ENCODE peak calls at places on chromosome 6, in five cellular contexts. A, K, T, P and Q are unnamed samples.

GRCh38 chr6:36781669-36782068 is 57.6 kb downstream of the CPNE5 start:
- DNase-seq in A (no peak), K (no peak), T (no peak), P (no peak), Q (no peak)

GRCh38 chr6:8027965-8028651 is 36.1 kb downstream of the BLOC1S5 start:
- DNase-seq in A (no peak), K (no peak), T (no peak), P (no peak), Q (no peak)

GRCh38 chr6:134853111-134854055 is 96.5 kb downstream of the ALDH8A1 start:
- DNase-seq in A (no peak), K (no peak), T (no peak), P (no peak), Q (no peak)

GRCh38 chr6:53794073-53794719 is 609 bp upstream of the LRRC1 start:
- DNase-seq in A (peak), K (peak), T (peak), P (peak), Q (no peak)

GRCh38 chr6:28771401-28772267 is 152.2 kb downstream of the TRIM27 start:
- DNase-seq in A (no peak), K (no peak), T (no peak), P (no peak), Q (no peak)

GRCh38 chr6:159451051-159451450 is 242.0 kb downstream of the SOD2 start:
- DNase-seq in A (no peak), K (no peak), T (no peak), P (no peak), Q (no peak)

GRCh38 chr6:159068904-159069578 is 24.2 kb upstream of the TAGAP start:
- DNase-seq in A (no peak), K (no peak), T (no peak), P (peak), Q (no peak)

GRCh38 chr6:40054602-40055001 is 120.3 kb upstream of the MOCS1 start:
- DNase-seq in A (no peak), K (no peak), T (no peak), P (no peak), Q (no peak)

GRCh38 chr6:75283907-75284284 is 696 bp downstream of the TMEM30A start:
- DNase-seq in A (no peak), K (no peak), T (no peak), P (no peak), Q (no peak)

GRCh38 chr6:5333653-5334052 is 72.3 kb downstream of the FARS2 start:
- DNase-seq in A (no peak), K (no peak), T (no peak), P (no peak), Q (no peak)

GRCh38 chr6:111683749-111684267 is 78.1 kb upstream of the TRAF3IP2 start:
- DNase-seq in A (no peak), K (no peak), T (no peak), P (no peak), Q (no peak)

GRCh38 chr6:109237082-109237985 is 142.0 kb downstream of the CEP57L1 start:
- DNase-seq in A (no peak), K (no peak), T (no peak), P (no peak), Q (no peak)

GRCh38 chr6:14612016-14612415 is 494.4 kb downstream of the CD83 start:
- DNase-seq in A (no peak), K (no peak), T (no peak), P (no peak), Q (no peak)

GRCh38 chr6:39377530-39377929 is 55.0 kb upstream of the KCNK16 start:
- DNase-seq in A (peak), K (peak), T (peak), P (peak), Q (no peak)

GRCh38 chr6:36758516-36759176 is 61.0 kb downstream of the RAB44 start:
- DNase-seq in A (no peak), K (no peak), T (no peak), P (no peak), Q (no peak)

GRCh38 chr6:30591008-30591407 is 19.8 kb downstream of the ABCF1 start:
- DNase-seq in A (no peak), K (peak), T (no peak), P (peak), Q (no peak)

GRCh38 chr6:158027590-158028285 is 46.1 kb downstream of the SYNJ2 start:
- DNase-seq in A (no peak), K (no peak), T (no peak), P (no peak), Q (no peak)

GRCh38 chr6:154606457-154606856 is 96.0 kb upstream of the CNKSR3 start:
- DNase-seq in A (no peak), K (no peak), T (no peak), P (no peak), Q (no peak)

GRCh38 chr6:147712841-147713240 is 204.4 kb downstream of the SAMD5 start:
- DNase-seq in A (no peak), K (no peak), T (no peak), P (no peak), Q (no peak)

GRCh38 chr6:134288538-134289203 is 29.2 kb downstream of the SGK1 start:
- DNase-seq in A (no peak), K (no peak), T (no peak), P (no peak), Q (no peak)

GRCh38 chr6:19731286-19731685 is 105.9 kb upstream of the ID4 start:
- DNase-seq in A (no peak), K (no peak), T (no peak), P (no peak), Q (no peak)

GRCh38 chr6:1281746-1282145 is 30.2 kb upstream of the FOXQ1 start:
- DNase-seq in A (no peak), K (no peak), T (no peak), P (no peak), Q (no peak)

GRCh38 chr6:43817192-43817591 is 47.2 kb downstream of the VEGFA start:
- DNase-seq in A (peak), K (no peak), T (peak), P (peak), Q (no peak)

GRCh38 chr6:144896876-144897275 is 611.7 kb downstream of the UTRN start:
- DNase-seq in A (no peak), K (no peak), T (no peak), P (no peak), Q (no peak)

GRCh38 chr6:111591901-111592461 is 13.7 kb downstream of the TRAF3IP2 start:
- DNase-seq in A (no peak), K (no peak), T (no peak), P (no peak), Q (no peak)

GRCh38 chr6:128409003-128409402 is 111.4 kb downstream of the PTPRK start:
- DNase-seq in A (no peak), K (no peak), T (no peak), P (no peak), Q (no peak)

GRCh38 chr6:26258199-26258977 is 106.6 kb upstream of the BTN3A2 start:
- DNase-seq in A (no peak), K (no peak), T (no peak), P (no peak), Q (no peak)

GRCh38 chr6:56953597-56954388 is 1.1 kb upstream of the BEND6 start:
- DNase-seq in A (no peak), K (no peak), T (no peak), P (no peak), Q (no peak)

GRCh38 chr6:29451471-29452193 is 5.2 kb downstream of the OR11A1 start:
- DNase-seq in A (no peak), K (no peak), T (no peak), P (no peak), Q (no peak)

GRCh38 chr6:101400341-101400740 is 6.8 kb downstream of the GRIK2 start:
- DNase-seq in A (no peak), K (no peak), T (no peak), P (no peak), Q (no peak)

GRCh38 chr6:12014027-12014872 is 2.1 kb downstream of the HIVEP1 start:
- DNase-seq in A (no peak), K (no peak), T (no peak), P (no peak), Q (no peak)

GRCh38 chr6:12013368-12013617 is 1.2 kb downstream of the HIVEP1 start:
- DNase-seq in A (no peak), K (no peak), T (no peak), P (no peak), Q (no peak)

GRCh38 chr6:12011276-12012112 is 618 bp upstream of the HIVEP1 start:
- DNase-seq in A (peak), K (peak), T (peak), P (peak), Q (peak)

GRCh38 chr6:12012231-12012565 is at the start of gene HIVEP1:
- DNase-seq in A (peak), K (peak), T (peak), P (peak), Q (no peak)

DNA sequence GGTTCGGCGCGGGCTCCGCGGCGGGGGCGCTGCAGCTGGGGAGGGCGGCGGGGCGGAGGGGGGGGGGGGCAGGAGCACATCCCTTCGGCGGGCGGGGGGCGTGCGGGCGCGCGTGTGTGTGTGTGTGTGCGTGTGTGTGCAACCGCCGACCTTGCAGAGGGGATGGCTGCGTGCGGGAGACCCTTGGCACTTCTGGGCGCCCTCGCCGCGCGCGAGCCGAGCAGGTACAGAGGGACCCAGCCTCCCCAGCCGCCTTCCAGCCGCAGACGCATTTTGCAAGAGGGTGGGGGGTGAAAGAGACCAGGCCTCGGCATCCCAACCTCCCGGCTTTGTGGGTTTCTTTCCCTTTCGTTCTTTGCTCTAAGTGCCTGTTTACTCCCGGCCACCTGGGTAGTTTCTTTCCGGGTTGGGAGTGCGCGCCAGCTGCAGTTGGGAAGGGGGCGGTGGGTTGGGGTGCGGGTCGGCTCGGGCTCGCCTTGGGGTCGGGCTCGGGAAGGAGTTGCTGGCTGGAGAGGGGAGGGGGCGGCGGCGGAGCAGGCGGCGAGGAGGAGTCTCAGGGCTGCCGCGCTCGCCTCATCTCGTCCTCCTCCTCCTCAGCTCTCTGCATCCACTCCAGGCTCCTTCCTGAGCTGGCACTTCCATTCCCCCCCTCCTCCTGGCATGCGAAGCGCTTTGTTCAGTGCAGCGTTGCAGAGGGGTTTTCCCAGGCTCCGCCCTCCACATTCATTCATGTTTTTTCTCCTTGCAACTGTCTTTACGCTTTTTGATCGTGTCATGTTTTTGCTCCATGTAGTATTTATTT is 655 bp downstream of the HIVEP1 start:
- DNase-seq in A (peak), K (peak), T (peak), P (peak), Q (no peak)
- TF ChIP-seq POLR2A in A (peak), K (peak), T (peak), P (peak), Q (no peak)

GRCh38 chr6:79152269-79152737 is 74.2 kb upstream of the PHIP start:
- DNase-seq in A (no peak), K (peak), T (no peak), P (no peak), Q (no peak)
- H3K4me3 ChIP-seq in A (no peak), K (no peak), T (no peak), P (no peak), Q (no peak)

GRCh38 chr6:34888441-34888820 is 589 bp upstream of the TAF11 start:
- DNase-seq in A (no peak), K (no peak), T (no peak), P (no peak), Q (no peak)

GRCh38 chr6:34888874-34889555 is at the start of gene ANKS1A:
- DNase-seq in A (peak), K (peak), T (peak), P (peak), Q (peak)

GRCh38 chr6:34884996-34885395 is 2.8 kb downstream of the TAF11 start:
- DNase-seq in A (no peak), K (no peak), T (no peak), P (no peak), Q (no peak)

GRCh38 chr6:34890526-34890910 is 1.5 kb downstream of the ANKS1A start:
- DNase-seq in A (no peak), K (no peak), T (no peak), P (no peak), Q (no peak)

DNA sequence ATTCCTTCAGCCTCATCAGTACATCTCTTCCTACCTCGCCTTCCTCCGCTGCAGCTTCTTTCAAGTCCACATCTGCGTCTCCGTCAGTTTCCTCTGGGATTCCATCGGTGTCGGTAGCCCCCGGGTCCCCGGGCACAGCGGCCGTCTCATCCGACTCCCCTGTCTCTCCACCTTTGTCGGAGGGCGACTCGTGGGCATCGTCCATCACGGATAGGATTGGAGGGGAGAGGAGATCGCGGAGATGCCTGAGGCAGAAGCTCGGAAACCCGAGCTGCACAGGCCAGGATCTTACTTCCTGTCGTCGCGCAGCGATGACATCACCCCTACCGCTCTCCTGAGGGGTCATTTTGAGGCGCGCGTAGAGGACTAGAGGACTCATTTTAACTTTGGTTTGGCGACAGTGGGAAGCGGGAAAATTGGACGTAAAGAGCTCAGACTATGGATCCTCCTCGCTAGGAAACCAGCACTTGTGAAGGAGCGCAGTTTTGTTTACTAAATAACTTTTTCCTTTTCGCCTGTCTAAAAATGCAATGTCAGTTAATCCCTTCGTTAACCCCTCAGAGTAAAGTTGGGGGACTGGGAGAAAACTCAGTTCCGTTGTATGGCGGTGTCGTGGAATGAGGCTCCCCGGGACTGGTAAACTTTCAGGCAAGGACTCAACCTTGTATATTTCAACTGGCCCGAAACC is at the start of gene TAF11:
- DNase-seq in A (peak), K (peak), T (peak), P (peak), Q (peak)
- TF ChIP-seq POLR2A in A (peak), K (peak), T (peak), P (peak), Q (no peak)

DNA sequence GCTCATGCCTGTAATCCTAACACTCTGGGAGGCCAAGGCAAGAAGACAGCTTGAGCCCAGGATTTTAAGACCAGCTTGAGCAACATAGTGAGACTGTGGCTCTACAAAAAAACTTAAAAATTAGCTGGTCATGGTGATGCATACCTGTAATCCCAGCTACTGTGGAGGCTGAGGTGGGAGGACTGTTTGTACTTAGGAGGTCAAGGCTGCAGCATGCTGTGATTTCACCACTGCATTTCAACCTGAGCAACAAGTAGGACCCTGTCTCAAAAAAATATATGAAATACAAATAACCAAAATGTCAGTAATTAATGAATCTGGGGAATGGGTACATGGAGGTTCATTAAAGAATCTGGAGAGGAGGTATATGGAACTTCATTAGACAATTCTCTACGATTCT is 9.9 kb downstream of the FKBP5 start:
- DNase-seq in A (no peak), K (no peak), T (no peak), P (no peak), Q (no peak)
- H3K4me3 ChIP-seq in A (no peak), K (no peak), T (no peak), P (no peak), Q (no peak)

DNA sequence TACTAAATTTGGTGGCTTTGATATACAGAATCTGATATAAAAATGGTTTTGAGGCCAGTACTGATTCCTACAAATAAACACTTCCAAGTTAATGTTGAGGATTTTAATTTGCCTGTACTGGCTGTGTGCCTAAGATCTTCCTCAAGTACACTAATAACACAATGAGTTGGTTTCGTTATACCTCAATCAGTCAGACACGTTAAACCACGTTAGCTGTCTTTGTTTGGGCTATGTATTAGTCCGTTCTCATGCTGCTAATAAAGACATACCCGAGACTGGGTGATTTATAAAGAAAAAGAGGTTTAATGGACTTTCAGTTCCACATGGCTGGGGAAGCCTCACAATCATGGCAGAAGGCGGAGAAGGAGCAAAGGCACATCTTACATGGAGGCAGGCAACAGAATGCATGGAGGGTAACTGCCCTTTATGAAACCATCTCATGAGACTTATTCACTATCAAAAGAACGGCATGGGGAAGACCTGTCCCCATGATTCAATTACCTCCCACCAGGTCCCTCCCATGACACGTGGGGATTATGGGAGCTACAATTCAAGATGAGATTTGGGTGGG is 46.2 kb downstream of the NT5E start:
- DNase-seq in A (no peak), K (no peak), T (no peak), P (no peak), Q (no peak)
- TF ChIP-seq POLR2A in A (no peak), K (no peak), T (no peak), P (no peak), Q (no peak)

GRCh38 chr6:149897015-149897697 is 757 bp downstream of the RAET1E start:
- DNase-seq in A (peak), K (peak), T (peak), P (peak), Q (peak)
- H3K4me3 ChIP-seq in A (no peak), K (peak), T (peak), P (peak), Q (peak)

GRCh38 chr6:106974337-106974998 is at the start of gene CD24:
- DNase-seq in A (peak), K (peak), T (no peak), P (peak), Q (no peak)
- TF ChIP-seq POLR2A in A (peak), K (no peak), T (no peak), P (peak), Q (no peak)